ENCODE peak calls at places on chromosome 6, in ten cellular contexts. J, U, Q, F, M, E, X, L, O and W are unnamed samples.

GRCh38 chr6:21826031-21826430 is 232.5 kb downstream of the SOX4 start:
- DNase-seq in J (no peak), U (no peak), Q (no peak), F (no peak), M (no peak), E (peak; percentile 36), X (no peak), L (no peak), O (no peak), W (no peak)

GRCh38 chr6:157770946-157771345 is 52.1 kb upstream of the SNX9 start:
- DNase-seq in J (no peak), U (peak; percentile 68), Q (no peak), F (no peak), M (no peak), E (peak; percentile 86), X (no peak), L (no peak), O (peak; percentile 84), W (no peak)

GRCh38 chr6:32114853-32115252 is 5.7 kb upstream of the TNXB start:
- DNase-seq in J (no peak), U (peak; percentile 88), Q (no peak), F (no peak), M (no peak), E (peak; percentile 75), X (no peak), L (no peak), O (peak; percentile 63), W (no peak)

GRCh38 chr6:298233-299049 is 6.2 kb downstream of the DUSP22 start:
- DNase-seq in J (no peak), U (no peak), Q (no peak), F (peak; percentile 41), M (peak; percentile 56), E (no peak), X (no peak), L (peak; percentile 56), O (no peak), W (no peak)

GRCh38 chr6:129499871-129500219 is 210.1 kb downstream of the ARHGAP18 start:
- DNase-seq in J (no peak), U (no peak), Q (no peak), F (no peak), M (no peak), E (no peak), X (no peak), L (no peak), O (no peak), W (no peak)

GRCh38 chr6:130473886-130474285 is 108.1 kb downstream of the TMEM200A start:
- DNase-seq in J (no peak), U (peak; percentile 92), Q (no peak), F (no peak), M (no peak), E (peak; percentile 82), X (no peak), L (no peak), O (peak; percentile 24), W (no peak)

GRCh38 chr6:22134308-22134707 is 162.5 kb downstream of the PRL start:
- DNase-seq in J (no peak), U (no peak), Q (no peak), F (no peak), M (no peak), E (no peak), X (no peak), L (no peak), O (no peak), W (no peak)

GRCh38 chr6:133814797-133815196 is 74.1 kb upstream of the TCF21 start:
- DNase-seq in J (no peak), U (peak; percentile 85), Q (no peak), F (no peak), M (no peak), E (peak; percentile 84), X (no peak), L (peak; percentile 36), O (peak; percentile 55), W (no peak)

GRCh38 chr6:88179692-88180091 is 13.5 kb upstream of the CNR1 start:
- DNase-seq in J (no peak), U (no peak), Q (no peak), F (no peak), M (peak; percentile 77), E (no peak), X (no peak), L (no peak), O (no peak), W (no peak)

GRCh38 chr6:158807515-158808441 is 11.4 kb downstream of the EZR start:
- DNase-seq in J (no peak), U (no peak), Q (peak; percentile 27), F (no peak), M (peak; percentile 54), E (no peak), X (no peak), L (no peak), O (no peak), W (no peak)

GRCh38 chr6:53623497-53623896 is 42.1 kb downstream of the KLHL31 start:
- DNase-seq in J (no peak), U (peak; percentile 42), Q (no peak), F (no peak), M (no peak), E (peak; percentile 44), X (no peak), L (no peak), O (no peak), W (no peak)

GRCh38 chr6:166769648-166770047 is 142.6 kb upstream of the RPS6KA2 start:
- DNase-seq in J (no peak), U (no peak), Q (no peak), F (no peak), M (no peak), E (no peak), X (no peak), L (no peak), O (no peak), W (peak; percentile 1)

GRCh38 chr6:14640631-14641030 is 523.1 kb downstream of the CD83 start:
- DNase-seq in J (no peak), U (no peak), Q (no peak), F (no peak), M (no peak), E (no peak), X (no peak), L (no peak), O (no peak), W (no peak)

GRCh38 chr6:85662251-85662650 is 19.6 kb upstream of the SYNCRIP start:
- DNase-seq in J (no peak), U (peak; percentile 34), Q (no peak), F (no peak), M (no peak), E (peak; percentile 52), X (no peak), L (no peak), O (no peak), W (no peak)

DNA sequence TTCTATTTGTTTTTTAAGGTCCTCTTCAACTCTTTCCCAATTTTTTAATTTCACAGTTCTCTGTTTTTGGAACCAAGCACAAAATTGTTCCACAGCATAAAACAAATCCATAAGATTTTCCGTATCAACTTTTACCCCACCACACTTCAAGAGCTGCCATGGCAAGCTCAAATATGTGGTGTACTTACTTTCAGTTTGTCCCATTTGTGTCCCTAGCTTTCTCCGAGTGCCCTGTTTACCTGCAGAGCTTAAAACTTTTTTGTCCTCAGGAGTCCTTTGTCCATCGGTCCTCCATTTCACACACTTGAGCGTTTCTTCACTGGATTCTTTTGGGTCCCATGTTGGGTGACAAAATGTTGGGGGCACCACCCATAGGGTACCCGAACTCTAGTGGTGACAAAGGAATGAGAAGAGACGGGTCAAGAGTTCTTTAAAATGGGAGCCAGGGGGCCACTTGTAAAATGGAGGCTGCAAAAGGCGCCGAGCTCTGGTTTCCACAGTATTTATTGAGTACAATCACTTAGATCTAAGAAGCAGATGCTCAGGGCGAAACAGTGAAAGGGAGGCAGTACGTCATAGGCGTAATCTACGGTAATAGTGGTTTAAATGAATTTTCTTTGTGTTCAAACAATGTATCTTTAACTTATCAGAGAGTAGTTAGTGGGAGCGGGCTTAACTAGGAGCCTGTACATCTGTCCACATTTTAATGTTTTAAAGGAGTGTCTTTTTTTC is 39.8 kb upstream of the SERINC1 start:
- DNase-seq in J (no peak), U (no peak), Q (peak; percentile 44), F (no peak), M (no peak), E (no peak), X (no peak), L (no peak), O (no peak), W (no peak)
- TF ChIP-seq CTCF in J (no peak), U (no peak), Q (no peak), F (no peak), M (no peak), E (no peak), X (no peak), L (no peak), O (no peak), W (no peak)

DNA sequence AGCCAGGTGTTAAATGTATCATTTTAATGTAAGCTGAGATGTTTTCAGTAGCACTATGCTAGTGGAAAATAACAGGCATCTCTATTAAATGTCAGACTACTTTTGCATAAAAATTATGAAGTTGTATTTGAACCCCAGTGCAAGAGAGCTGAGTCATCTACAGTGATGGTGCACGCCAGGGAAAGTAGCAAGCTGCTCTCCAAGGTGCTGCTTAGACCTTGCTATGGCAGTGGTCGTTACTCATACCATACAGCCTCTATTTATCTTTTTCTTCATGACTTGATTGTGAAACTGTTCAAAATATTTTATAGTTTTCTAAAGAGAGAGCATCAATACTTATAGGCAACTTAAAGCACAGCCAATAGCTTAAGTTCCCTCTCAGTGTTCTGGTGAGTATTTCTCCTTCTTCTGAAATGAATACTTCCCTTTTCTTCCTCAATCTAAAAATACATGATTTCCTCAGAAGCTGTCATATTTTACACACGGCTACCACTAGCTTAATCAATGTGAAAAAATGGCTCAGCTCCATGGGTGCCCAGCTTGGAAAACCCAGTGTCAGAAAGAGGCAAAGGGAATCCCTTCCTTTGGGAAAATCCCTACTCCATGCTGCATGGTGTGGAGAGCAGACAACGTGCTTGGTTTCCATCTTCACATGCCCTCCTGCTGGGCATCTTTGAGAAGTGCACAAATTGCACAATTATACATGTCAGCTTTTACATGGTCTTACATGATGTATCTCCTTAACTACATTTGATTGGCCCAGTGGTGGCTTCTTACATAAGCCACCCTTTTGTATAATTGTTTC is 105.6 kb downstream of the ELOVL4 start:
- DNase-seq in J (no peak), U (no peak), Q (peak; percentile 6), F (no peak), M (no peak), E (peak; percentile 36), X (no peak), L (no peak), O (no peak), W (no peak)
- TF ChIP-seq CTCF in J (no peak), U (no peak), Q (no peak), F (no peak), M (no peak), E (no peak), X (no peak), L (no peak), O (no peak), W (peak; percentile 24)

DNA sequence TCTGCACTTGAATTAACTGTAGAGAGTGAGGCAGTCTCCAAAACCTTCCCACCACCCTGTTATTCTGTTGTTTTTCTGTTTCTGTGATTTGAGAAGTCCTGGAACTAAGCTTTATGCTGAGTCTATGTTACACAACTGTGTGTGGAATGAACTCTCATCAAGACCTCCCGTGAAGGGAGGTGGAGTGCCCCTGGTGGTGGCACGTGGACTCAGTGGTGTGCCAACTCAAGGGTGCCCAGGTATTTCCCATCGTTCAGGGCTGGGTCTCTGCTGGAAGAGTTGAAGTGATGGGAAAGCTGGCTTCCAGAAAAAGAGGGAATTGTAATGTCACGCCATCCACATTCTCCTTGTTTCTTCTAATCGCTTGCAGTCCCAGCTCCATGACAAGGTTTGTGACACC is 374.2 kb downstream of the SMOC2 start:
- DNase-seq in J (no peak), U (no peak), Q (no peak), F (no peak), M (no peak), E (no peak), X (peak; percentile 32), L (no peak), O (no peak), W (no peak)
- TF ChIP-seq CTCF in J (no peak), U (no peak), Q (no peak), F (no peak), M (no peak), E (no peak), X (peak; percentile 30), L (no peak), O (no peak), W (peak; percentile 38)

GRCh38 chr6:11700118-11700718 is 78.4 kb downstream of the ADTRP start:
- DNase-seq in J (no peak), U (peak; percentile 70), Q (peak; percentile 75), F (no peak), M (peak; percentile 72), E (peak; percentile 70), X (no peak), L (no peak), O (peak; percentile 52), W (no peak)
- TF ChIP-seq CTCF in J (peak; percentile 49), U (peak; percentile 28), Q (peak; percentile 47), F (peak; percentile 37), M (peak; percentile 34), E (peak; percentile 53), X (no peak), L (peak; percentile 53), O (peak; percentile 25), W (peak; percentile 42)